ENCODE peak calls at places on chromosomes 4 and X, in seven cellular contexts. E is RWPE1, H is NCI-H1092 treated with DMSO at 0.1 percent for 48 hours, S is ascending aorta, M is T-helper 2 cell, V is GM12878, J is kidney glomerular epithelial cell. L is an unnamed sample.

GRCh38 chrX:78024349-78025108 is 55.1 kb upstream of the PGAM4 start:
- DNase-seq in V (no peak), H (no peak), J (no peak), E (peak; percentile 23), S (no peak), M (peak; percentile 24), L (no peak)

GRCh38 chr4:114036426-114036825 is 57.0 kb upstream of the ARSJ start:
- DNase-seq in J (no peak), E (no peak), S (no peak), M (peak; percentile 4), H (no peak), V (no peak), L (no peak)

GRCh38 chr4:56475917-56476316 is 8.5 kb downstream of the SRP72 start:
- DNase-seq in J (no peak), E (no peak), M (no peak), S (no peak), H (no peak), V (no peak), L (no peak)

GRCh38 chrX:143669395-143669794 is 33.5 kb upstream of the SLITRK4 start:
- DNase-seq in V (no peak), M (no peak), J (no peak), E (peak; percentile 1), H (peak; percentile 49), S (no peak), L (no peak)

GRCh38 chr4:140308366-140309123 is 64.9 kb upstream of the SCOC start:
- DNase-seq in S (peak; percentile 81), E (peak; percentile 87), V (no peak), H (no peak), J (no peak), M (no peak), L (no peak)

GRCh38 chrX:47233333-47234113 is 714 bp downstream of the USP11 start:
- DNase-seq in H (peak; percentile 99), V (peak; percentile 87), M (peak; percentile 97), S (peak; percentile 97), E (peak; percentile 84), J (peak; percentile 87), L (peak; percentile 95)

GRCh38 chrX:133598596-133599334 is 183.5 kb upstream of the GPC4 start:
- DNase-seq in J (no peak), S (no peak), V (no peak), M (no peak), E (no peak), H (no peak), L (no peak)

GRCh38 chr4:4875147-4875546 is 15.7 kb downstream of the MSX1 start:
- DNase-seq in S (no peak), E (no peak), J (no peak), H (no peak), V (no peak), M (no peak), L (no peak)

GRCh38 chr4:36187723-36188333 is 56.5 kb downstream of the ARAP2 start:
- DNase-seq in V (no peak), M (peak; percentile 7), E (peak; percentile 5), H (no peak), S (no peak), J (no peak), L (no peak)

GRCh38 chr4:53012738-53013137 is 150.6 kb downstream of the RASL11B start:
- DNase-seq in V (no peak), S (no peak), H (no peak), E (no peak), J (no peak), M (no peak), L (no peak)

GRCh38 chr4:124459922-124460301 is 252.6 kb downstream of the ANKRD50 start:
- DNase-seq in M (no peak), V (no peak), H (no peak), S (no peak), E (no peak), J (no peak), L (no peak)

GRCh38 chrX:9785944-9786741 is at the start of gene SHROOM2:
- DNase-seq in M (no peak), S (no peak), J (no peak), E (no peak), H (no peak), V (no peak), L (no peak)

GRCh38 chrX:31293409-31293808 is 221.6 kb upstream of the FTHL17 start:
- DNase-seq in S (no peak), E (no peak), M (no peak), H (no peak), V (no peak), J (no peak), L (no peak)

GRCh38 chrX:12878536-12878935 is 11.7 kb downstream of the TLR7 start:
- DNase-seq in E (no peak), V (no peak), H (no peak), S (no peak), M (no peak), J (no peak), L (no peak)

GRCh38 chr4:99690472-99690871 is 32.8 kb upstream of the C4orf54 start:
- DNase-seq in S (no peak), E (no peak), M (no peak), V (no peak), J (no peak), H (no peak), L (no peak)

GRCh38 chr4:173746424-173746823 is 216.4 kb upstream of the HAND2 start:
- DNase-seq in M (no peak), J (no peak), H (no peak), V (no peak), E (no peak), S (no peak), L (no peak)

GRCh38 chr4:19025031-19025430 is 1003.5 kb upstream of the LCORL start:
- DNase-seq in E (peak; percentile 0), J (peak; percentile 1), H (no peak), M (no peak), S (no peak), V (no peak), L (no peak)

GRCh38 chrX:10557166-10557565 is 63.2 kb downstream of the MID1 start:
- DNase-seq in E (no peak), S (no peak), M (no peak), V (no peak), H (no peak), J (no peak), L (no peak)

GRCh38 chr4:81757706-81758105 is 286.0 kb upstream of the RASGEF1B start:
- DNase-seq in J (no peak), M (no peak), E (no peak), V (no peak), H (peak; percentile 78), S (no peak), L (no peak)

GRCh38 chr4:8185280-8185679 is 13.8 kb upstream of the SH3TC1 start:
- DNase-seq in H (no peak), J (no peak), M (no peak), V (no peak), E (peak; percentile 56), S (no peak), L (no peak)

GRCh38 chr4:951594-952468 is 19.6 kb downstream of the TMEM175 start:
- DNase-seq in V (no peak), J (no peak), M (no peak), S (peak; percentile 59), E (no peak), H (no peak), L (no peak)

GRCh38 chr4:1297456-1298325 is 8.0 kb downstream of the MAEA start:
- DNase-seq in S (no peak), H (no peak), E (no peak), M (no peak), V (no peak), J (no peak), L (peak; percentile 51)

GRCh38 chrX:45743906-45744625 is 543.4 kb upstream of the DIPK2B start:
- DNase-seq in H (no peak), E (no peak), M (no peak), V (no peak), S (no peak), J (no peak), L (no peak)

GRCh38 chr4:120056249-120056648 is 10.4 kb downstream of the MAD2L1 start:
- DNase-seq in H (peak; percentile 20), M (no peak), V (no peak), E (no peak), S (no peak), J (peak; percentile 9), L (no peak)

GRCh38 chr4:156545003-156545785 is 426.4 kb downstream of the PDGFC start:
- DNase-seq in J (no peak), V (no peak), E (no peak), S (no peak), H (no peak), M (no peak), L (no peak)

GRCh38 chr4:169902658-169903345 is 123.4 kb downstream of the MFAP3L start:
- DNase-seq in V (no peak), S (no peak), J (no peak), H (peak; percentile 6), E (no peak), M (no peak), L (no peak)

GRCh38 chr4:121421594-121421993 is 40.8 kb upstream of the QRFPR start:
- DNase-seq in H (peak; percentile 63), E (no peak), V (no peak), J (no peak), M (no peak), S (no peak), L (no peak)

GRCh38 chr4:52914051-52914605 is 52.0 kb downstream of the RASL11B start:
- DNase-seq in V (no peak), H (no peak), J (no peak), E (no peak), S (no peak), M (no peak), L (no peak)

GRCh38 chr4:65370709-65371108 is 299.6 kb downstream of the EPHA5 start:
- DNase-seq in S (no peak), V (no peak), J (no peak), M (no peak), H (no peak), E (peak; percentile 7), L (no peak)

GRCh38 chr4:173522160-173522873 is 7.7 kb downstream of the HAND2 start:
- DNase-seq in M (no peak), H (peak; percentile 15), V (no peak), J (no peak), E (peak; percentile 72), S (peak; percentile 94), L (no peak)

GRCh38 chr4:88765729-88766128 is 68.1 kb upstream of the NAP1L5 start:
- DNase-seq in S (peak; percentile 82), H (no peak), J (peak; percentile 64), V (no peak), E (peak; percentile 63), M (no peak), L (no peak)

GRCh38 chrX:69109706-69110635 is 55.3 kb downstream of the PJA1 start:
- DNase-seq in V (no peak), J (no peak), E (peak; percentile 70), M (no peak), S (no peak), H (no peak), L (no peak)

GRCh38 chrX:21912989-21913388 is 27.5 kb upstream of the SMS start:
- DNase-seq in E (no peak), J (no peak), V (no peak), S (no peak), H (no peak), M (no peak), L (no peak)

GRCh38 chr4:70187216-70187615 is 8.3 kb upstream of the ODAM start:
- DNase-seq in S (no peak), J (no peak), E (no peak), M (no peak), H (no peak), V (no peak), L (no peak)